ENCODE peak calls at places on chromosome 17, in four cellular contexts. V, Y, P and E are unnamed samples. For H3K4me1, the result is how much of the 10 kb centered on the place peaks cover.

GRCh38 chr17:57455063-57455914 is 199.0 kb downstream of the MSI2 start:
- DNase-seq in V (no peak), Y (no peak), P (no peak), E (no peak)

GRCh38 chr17:47882247-47882646 is 13.8 kb upstream of the SP2 start:
- DNase-seq in V (no peak), Y (no peak), P (no peak), E (no peak)

GRCh38 chr17:82105882-82106696 is 8.1 kb upstream of the FASN start:
- DNase-seq in V (peak), Y (peak), P (peak), E (peak)

GRCh38 chr17:17107891-17108680 is 65.8 kb downstream of the MPRIP start:
- DNase-seq in V (peak), Y (peak), P (no peak), E (no peak)

GRCh38 chr17:17557796-17558195 is 33.7 kb downstream of the PEMT start:
- DNase-seq in V (peak), Y (no peak), P (no peak), E (no peak)

GRCh38 chr17:3693829-3694231 is 2.1 kb downstream of the P2RX5 start:
- DNase-seq in V (no peak), Y (no peak), P (no peak), E (no peak)

GRCh38 chr17:79859676-79860615 is 20.7 kb upstream of the CBX4 start:
- DNase-seq in V (no peak), Y (no peak), P (no peak), E (no peak)

GRCh38 chr17:3845361-3845753 is 689 bp downstream of the NCBP3 start:
- DNase-seq in V (no peak), Y (no peak), P (no peak), E (no peak)

GRCh38 chr17:32693135-32693897 is 183.6 kb downstream of the MYO1D start:
- DNase-seq in V (no peak), Y (no peak), P (no peak), E (no peak)

GRCh38 chr17:142102-142661 is 4.8 kb downstream of the SCGB1C2 start:
- DNase-seq in V (peak), Y (peak), P (peak), E (peak)

GRCh38 chr17:73341350-73342056 is 29.7 kb upstream of the CDC42EP4 start:
- DNase-seq in V (no peak), Y (no peak), P (no peak), E (no peak)

GRCh38 chr17:18235743-18236256 is 10.4 kb downstream of the LLGL1 start:
- DNase-seq in V (no peak), Y (peak), P (no peak), E (peak)

GRCh38 chr17:50167371-50167770 is 1.6 kb downstream of the SGCA start:
- DNase-seq in V (peak), Y (no peak), P (no peak), E (no peak)

GRCh38 chr17:34386343-34386924 is 23.4 kb upstream of the CCL1 start:
- DNase-seq in V (no peak), Y (no peak), P (no peak), E (no peak)

GRCh38 chr17:4162366-4162765 is 19.4 kb downstream of the CYB5D2 start:
- DNase-seq in V (no peak), Y (no peak), P (no peak), E (no peak)

GRCh38 chr17:27984404-27984803 is 58.1 kb upstream of the NLK start:
- DNase-seq in V (no peak), Y (no peak), P (no peak), E (no peak)

DNA sequence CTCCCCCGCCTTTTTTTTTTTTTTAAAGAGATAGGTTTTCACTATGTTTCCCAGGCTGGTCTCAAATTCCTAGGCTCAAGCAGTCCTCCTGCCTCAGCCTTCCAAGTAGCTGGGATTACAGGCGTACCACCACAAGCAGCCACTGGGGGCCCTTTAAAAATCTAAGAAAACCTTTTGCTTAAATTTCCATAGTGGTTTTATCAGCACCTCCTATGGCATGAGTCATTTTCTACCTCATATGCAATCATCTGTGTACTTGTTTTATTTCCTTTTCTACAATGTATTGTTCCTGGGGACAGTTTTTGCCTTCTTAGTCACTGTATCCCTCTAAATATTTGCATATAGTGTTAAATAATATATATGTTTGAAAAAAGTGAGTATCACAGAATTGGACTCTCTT is 29.2 kb downstream of the GNA13 start:
- DNase-seq in V (no peak), Y (no peak), P (no peak), E (no peak)
- TF ChIP-seq CTCF in V (no peak), Y (no peak), P (no peak), E (peak)

GRCh38 chr17:39701784-39702422 is 2.0 kb downstream of the ERBB2 start:
- DNase-seq in V (no peak), Y (no peak), P (no peak), E (no peak)

GRCh38 chr17:39705786-39706348 is 6.0 kb downstream of the ERBB2 start:
- DNase-seq in V (no peak), Y (no peak), P (no peak), E (no peak)

GRCh38 chr17:39702901-39703893 is 3.3 kb downstream of the ERBB2 start:
- DNase-seq in V (no peak), Y (no peak), P (no peak), E (no peak)

GRCh38 chr17:39704821-39705551 is 5.1 kb downstream of the ERBB2 start:
- DNase-seq in V (no peak), Y (no peak), P (no peak), E (no peak)

GRCh38 chr17:39703913-39704312 is 4.0 kb downstream of the ERBB2 start:
- DNase-seq in V (no peak), Y (no peak), P (no peak), E (no peak)
- H3K4me1 ChIP-seq in V (half or more), Y (under half), P (under half), E (half or more)

GRCh38 chr17:9138161-9138717 is 116.9 kb downstream of the NTN1 start:
- DNase-seq in V (no peak), Y (no peak), P (no peak), E (no peak)
- TF ChIP-seq CTCF in V (no peak), Y (no peak), P (no peak), E (no peak)

GRCh38 chr17:58918879-58919278 is 163.2 kb downstream of the PPM1E start:
- DNase-seq in V (no peak), Y (no peak), P (no peak), E (no peak)
- H3K4me1 ChIP-seq in V (under half), Y (under half), P (under half), E (under half)